ENCODE peak calls at places on chromosome 9, in nine cellular contexts. X, H, K, L, B, N, S, C and D are unnamed samples.

GRCh38 chr9:9061599-9061998 is 1262.0 kb upstream of the DMAC1 start:
- DNase-seq in B (no peak), N (no peak), S (no peak), X (no peak), H (no peak), K (no peak), C (no peak), L (no peak), D (no peak)

GRCh38 chr9:108083796-108084352 is 594.3 kb upstream of the KLF4 start:
- DNase-seq in K (no peak), S (no peak), C (no peak), B (peak; percentile 16), N (no peak), H (no peak), L (no peak), X (no peak), D (no peak)

GRCh38 chr9:79302002-79302401 is 269.8 kb upstream of the TLE4 start:
- DNase-seq in C (no peak), B (no peak), L (no peak), X (no peak), S (no peak), N (no peak), H (no peak), K (no peak), D (no peak)

GRCh38 chr9:74497750-74498615 is 848 bp downstream of the RORB start:
- DNase-seq in X (peak; percentile 65), C (no peak), H (peak; percentile 55), L (no peak), N (peak; percentile 31), B (no peak), K (peak; percentile 46), S (peak; percentile 37), D (no peak)

GRCh38 chr9:69204869-69205268 is 30.8 kb downstream of the TJP2 start:
- DNase-seq in C (peak; percentile 36), H (no peak), S (no peak), K (no peak), X (peak; percentile 8), N (peak; percentile 25), L (no peak), B (peak; percentile 25), D (peak; percentile 64)

GRCh38 chr9:89924611-89925010 is 319.8 kb downstream of the GADD45G start:
- DNase-seq in B (no peak), C (no peak), L (no peak), H (no peak), N (no peak), K (no peak), S (no peak), X (no peak), D (no peak)

GRCh38 chr9:89436963-89437625 is 60.8 kb downstream of the SEMA4D start:
- DNase-seq in K (peak; percentile 92), H (peak; percentile 81), C (no peak), X (no peak), B (no peak), S (peak; percentile 96), L (peak; percentile 79), N (no peak), D (no peak)

GRCh38 chr9:113464286-113464660 is 746 bp downstream of the RGS3 start:
- DNase-seq in B (no peak), C (no peak), X (no peak), N (no peak), K (no peak), H (no peak), S (no peak), L (no peak), D (no peak)

GRCh38 chr9:90998573-90998972 is 197.0 kb downstream of the SYK start:
- DNase-seq in C (no peak), H (no peak), N (no peak), S (no peak), X (no peak), K (no peak), B (peak; percentile 11), L (peak; percentile 42), D (no peak)

GRCh38 chr9:85142461-85143401 is 473.2 kb downstream of the NTRK2 start:
- DNase-seq in C (no peak), H (peak; percentile 43), K (peak; percentile 45), B (no peak), X (peak; percentile 23), S (peak; percentile 55), N (peak; percentile 31), L (no peak), D (peak; percentile 64)

GRCh38 chr9:127163409-127163808 is 41.0 kb upstream of the ANGPTL2 start:
- DNase-seq in H (no peak), L (no peak), K (no peak), B (no peak), S (peak; percentile 79), C (no peak), X (no peak), N (no peak), D (no peak)

GRCh38 chr9:133880851-133881634 is 111.1 kb downstream of the VAV2 start:
- DNase-seq in B (no peak), S (no peak), C (no peak), H (no peak), K (no peak), L (no peak), N (no peak), X (no peak), D (no peak)

GRCh38 chr9:133881671-133882381 is 110.3 kb downstream of the VAV2 start:
- DNase-seq in B (no peak), S (no peak), K (no peak), C (no peak), L (no peak), H (no peak), X (no peak), N (no peak), D (no peak)

GRCh38 chr9:133884907-133885744 is 107.0 kb downstream of the VAV2 start:
- DNase-seq in B (no peak), H (no peak), C (no peak), N (no peak), K (no peak), X (no peak), L (no peak), S (no peak), D (no peak)

GRCh38 chr9:133882849-133883248 is 109.3 kb downstream of the VAV2 start:
- DNase-seq in B (no peak), L (no peak), N (no peak), H (no peak), X (no peak), K (no peak), S (no peak), C (no peak), D (no peak)

DNA sequence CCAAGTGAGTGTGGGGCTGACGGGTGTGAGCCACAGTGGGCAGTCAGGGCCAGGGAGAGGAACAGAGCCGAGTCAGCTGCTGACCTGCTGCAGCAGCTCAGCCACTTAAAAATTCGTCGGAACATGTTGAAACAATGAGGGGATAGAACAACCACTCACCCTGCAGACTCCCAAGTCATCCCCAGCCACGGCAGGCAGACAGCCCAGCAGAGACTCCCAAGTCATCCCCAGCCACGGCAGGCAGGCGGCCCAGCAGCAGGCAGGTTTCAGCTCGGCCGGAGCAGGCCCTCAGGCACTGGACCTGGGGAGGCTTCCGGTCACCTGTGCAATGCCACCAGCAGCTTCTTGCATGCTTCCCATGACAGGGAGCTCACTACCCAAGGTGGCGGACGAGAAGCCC is 108.8 kb downstream of the VAV2 start:
- DNase-seq in L (no peak), K (no peak), C (no peak), B (no peak), N (no peak), H (no peak), X (no peak), S (no peak), D (no peak)
- H3K27ac ChIP-seq in L (no peak overlapping the region), K (no peak overlapping the region), C (no peak overlapping the region), B (no peak overlapping the region), N (no peak overlapping the region), H (no peak overlapping the region), X (no peak overlapping the region), S (no peak overlapping the region), D (no peak overlapping the region)

GRCh38 chr9:124008855-124009834 is 2.4 kb upstream of the LHX2 start:
- DNase-seq in N (no peak), C (no peak), K (no peak), B (no peak), X (peak; percentile 86), H (no peak), L (no peak), S (no peak), D (peak; percentile 47)
- H3K36me3 ChIP-seq in N (no peaks in the 10 kb centered on the region), C (no peaks in the 10 kb centered on the region), K (no peaks in the 10 kb centered on the region), B (no peaks in the 10 kb centered on the region), X (no peaks in the 10 kb centered on the region), H (no peaks in the 10 kb centered on the region), L (no peaks in the 10 kb centered on the region), S (no peaks in the 10 kb centered on the region), D (no peaks in the 10 kb centered on the region)

GRCh38 chr9:95058121-95058785 is 259.3 kb downstream of the FANCC start:
- DNase-seq in C (no peak), K (no peak), X (no peak), S (no peak), L (no peak), N (no peak), H (no peak), B (no peak), D (no peak)

GRCh38 chr9:95057121-95057520 is 260.4 kb downstream of the FANCC start:
- DNase-seq in K (no peak), B (no peak), N (no peak), H (no peak), L (no peak), X (no peak), S (no peak), C (no peak), D (no peak)

GRCh38 chr9:95060916-95061315 is 256.6 kb downstream of the FANCC start:
- DNase-seq in N (no peak), X (no peak), H (no peak), K (no peak), L (no peak), S (no peak), B (no peak), C (no peak), D (no peak)

GRCh38 chr9:95060246-95060645 is 257.3 kb downstream of the FANCC start:
- DNase-seq in C (no peak), X (no peak), H (no peak), K (no peak), S (no peak), N (no peak), B (no peak), L (no peak), D (no peak)

DNA sequence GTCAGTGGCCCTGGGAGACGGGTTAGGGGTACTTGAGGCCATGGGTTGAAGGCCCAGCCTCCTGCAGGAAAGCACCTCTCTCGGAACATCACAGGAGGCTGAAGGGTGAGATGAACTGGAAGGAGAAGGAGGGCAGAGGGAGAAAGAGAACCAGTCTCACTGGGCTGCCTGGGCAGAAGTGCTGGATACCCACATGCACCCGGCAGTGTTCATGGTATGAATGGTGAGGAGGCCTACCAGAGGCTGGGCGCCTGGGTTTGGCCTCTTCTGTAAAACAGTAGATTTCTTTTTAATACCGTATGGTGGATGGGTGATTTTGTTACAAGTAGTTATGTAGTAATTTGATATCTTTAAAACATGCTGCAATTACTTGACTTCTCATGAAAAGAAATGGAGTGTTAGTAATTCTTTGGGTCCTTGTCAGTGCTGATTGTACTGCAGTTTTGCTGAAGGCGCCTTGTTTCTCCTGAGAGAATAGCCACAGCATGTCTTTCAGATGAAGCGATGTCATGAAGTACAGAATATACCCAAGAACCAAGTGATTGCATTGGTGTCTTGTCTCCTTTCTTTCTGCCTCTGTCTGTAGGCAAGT is 258.6 kb downstream of the FANCC start:
- DNase-seq in N (no peak), K (no peak), H (no peak), X (no peak), B (no peak), S (no peak), L (no peak), C (no peak), D (no peak)
- H3K4me1 ChIP-seq in N (peaks cover 100% of the 10 kb centered on the region), K (peaks cover 4% of the 10 kb centered on the region), H (peaks cover 90% of the 10 kb centered on the region), X (peaks cover 32% of the 10 kb centered on the region), B (peaks cover 98% of the 10 kb centered on the region), S (no peaks in the 10 kb centered on the region), L (no peaks in the 10 kb centered on the region), C (peaks cover 100% of the 10 kb centered on the region), D (peaks cover 59% of the 10 kb centered on the region)

GRCh38 chr9:37417857-37418618 is 4.5 kb upstream of the GRHPR start:
- DNase-seq in X (no peak), C (no peak), L (no peak), K (no peak), H (no peak), N (no peak), S (no peak), B (no peak), D (no peak)
- H3K27ac ChIP-seq in X (no peak overlapping the region), C (no peak overlapping the region), L (no peak overlapping the region), K (no peak overlapping the region), H (no peak overlapping the region), N (no peak overlapping the region), S (no peak overlapping the region), B (no peak overlapping the region), D (no peak overlapping the region)